ENCODE peak calls at places on chromosomes 12 and 14, in four cellular contexts. N, W, I and J are unnamed samples.

GRCh38 chr12:118175823-118176447 is 40.0 kb downstream of the PEBP1 start:
- DNase-seq in I (no peak), N (no peak), W (no peak), J (no peak)

GRCh38 chr12:96687719-96688118 is 198.3 kb downstream of the CFAP54 start:
- DNase-seq in I (no peak), N (no peak), W (no peak), J (no peak)

GRCh38 chr12:2514038-2514340 is 280.8 kb upstream of the FKBP4 start:
- DNase-seq in I (no peak), W (no peak), N (no peak), J (no peak)

GRCh38 chr14:105178069-105178867 is 2.8 kb downstream of the NUDT14 start:
- DNase-seq in W (no peak), I (no peak), N (no peak), J (no peak)

GRCh38 chr14:50961606-50962259 is 17.4 kb upstream of the PYGL start:
- DNase-seq in N (peak; percentile 31), I (peak; percentile 44), W (no peak), J (no peak)

GRCh38 chr12:6277982-6278438 is 32.5 kb upstream of the PLEKHG6 start:
- DNase-seq in W (no peak), I (peak; percentile 86), N (no peak), J (peak; percentile 73)

GRCh38 chr12:78181544-78182162 is 351.0 kb downstream of the NAV3 start:
- DNase-seq in N (no peak), W (no peak), I (no peak), J (no peak)

GRCh38 chr12:74896186-74896585 is 313.5 kb downstream of the KCNC2 start:
- DNase-seq in I (no peak), W (no peak), N (no peak), J (no peak)

GRCh38 chr14:26128931-26129674 is 468.7 kb downstream of the NOVA1 start:
- DNase-seq in N (no peak), W (no peak), I (no peak), J (no peak)

GRCh38 chr14:87309557-87309956 is 683.4 kb downstream of the GALC start:
- DNase-seq in W (no peak), N (no peak), I (no peak), J (no peak)

GRCh38 chr12:69655616-69656336 is 43.3 kb downstream of the BEST3 start:
- DNase-seq in N (no peak), W (no peak), I (no peak), J (no peak)

GRCh38 chr14:60655114-60655897 is 6.0 kb upstream of the SIX1 start:
- DNase-seq in W (no peak), N (no peak), I (no peak), J (no peak)

GRCh38 chr14:60655898-60656754 is 6.8 kb upstream of the SIX1 start:
- DNase-seq in I (peak; percentile 28), W (no peak), N (no peak), J (no peak)

GRCh38 chr14:60658116-60658515 is 8.8 kb upstream of the SIX1 start:
- DNase-seq in I (no peak), N (no peak), W (no peak), J (no peak)

GRCh38 chr14:60657609-60657983 is 8.3 kb upstream of the SIX1 start:
- DNase-seq in I (no peak), N (no peak), W (no peak), J (no peak)

GRCh38 chr14:60656755-60657608 is 7.7 kb upstream of the SIX1 start:
- DNase-seq in N (no peak), W (no peak), I (peak; percentile 69), J (peak; percentile 63)
- TF ChIP-seq CTCF in N (peak; percentile 12), W (peak; percentile 41), I (peak; percentile 35), J (peak; percentile 28)

GRCh38 chr12:15633201-15633600 is 156.0 kb downstream of the EPS8 start:
- DNase-seq in W (no peak), N (no peak), I (no peak), J (no peak)

GRCh38 chr12:15631007-15631715 is 158.0 kb downstream of the EPS8 start:
- DNase-seq in N (no peak), W (no peak), I (no peak), J (no peak)

GRCh38 chr12:15636060-15636890 is 152.9 kb downstream of the EPS8 start:
- DNase-seq in N (no peak), I (no peak), W (no peak), J (no peak)

GRCh38 chr12:15632708-15633107 is 156.5 kb downstream of the EPS8 start:
- DNase-seq in N (no peak), W (no peak), I (no peak), J (no peak)

DNA sequence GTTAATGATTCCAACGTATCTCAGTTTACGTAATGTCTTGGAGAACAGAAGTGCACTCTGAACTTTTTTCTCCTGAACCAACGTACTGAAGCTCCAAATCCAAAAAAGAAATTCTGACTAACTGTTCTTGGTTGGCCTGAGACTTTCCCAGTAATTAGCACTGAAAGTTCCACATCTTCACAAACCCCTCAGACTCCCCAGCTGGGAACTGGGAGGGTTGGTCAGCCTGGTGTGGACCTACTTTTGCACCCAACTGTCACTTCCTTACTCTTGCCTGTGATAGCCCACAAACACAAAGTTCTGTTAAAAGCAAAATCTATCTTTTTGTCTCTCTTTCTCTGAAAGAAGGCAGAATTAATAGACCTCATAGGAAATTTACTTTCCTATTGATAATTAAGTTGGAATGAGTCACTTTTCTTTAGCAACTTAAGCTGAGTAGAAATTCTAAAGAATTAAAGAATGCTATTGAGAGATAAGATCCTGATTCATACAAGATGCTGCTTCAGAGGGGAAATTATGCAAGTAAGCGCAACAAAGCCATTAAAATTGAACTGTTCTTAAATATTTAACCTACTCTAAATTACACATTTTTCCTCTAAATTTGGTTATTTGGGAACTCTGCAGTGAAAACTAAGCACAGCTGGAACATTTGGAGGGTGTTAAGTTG is 155.0 kb downstream of the EPS8 start:
- DNase-seq in W (no peak), N (no peak), I (no peak), J (no peak)
- H3K27ac ChIP-seq in W (no peak overlapping the region), N (peak overlapping the region; percentile 38), I (no peak overlapping the region), J (no peak overlapping the region)

DNA sequence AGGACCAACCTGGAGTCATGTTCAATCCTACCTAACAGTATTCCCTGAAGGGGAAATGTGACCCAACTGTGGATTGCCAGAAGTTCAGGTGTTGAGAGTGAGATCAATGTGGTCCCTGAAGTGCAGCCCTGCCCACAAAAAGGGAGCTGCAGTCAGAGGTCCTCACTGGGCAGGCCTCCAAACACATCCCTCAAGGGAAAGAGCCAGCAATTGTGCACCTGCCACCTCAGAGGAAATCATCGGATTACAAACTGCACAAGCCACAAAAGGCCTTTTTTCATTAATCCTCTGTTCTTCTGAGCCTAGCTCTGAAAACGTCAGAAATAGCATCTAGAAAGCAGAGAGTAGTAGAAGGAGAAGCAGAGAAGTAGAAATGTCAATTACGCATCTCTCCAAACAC is 10.8 kb upstream of the MDM1 start:
- DNase-seq in I (no peak), W (no peak), N (no peak), J (no peak)
- TF ChIP-seq CTCF in I (no peak), W (no peak), N (no peak), J (no peak)

GRCh38 chr12:124454735-124455134 is 112.7 kb downstream of the NCOR2 start:
- DNase-seq in I (no peak), N (no peak), W (no peak), J (no peak)
- H3K27ac ChIP-seq in I (peak overlapping the region; percentile 51), N (peak overlapping the region; percentile 82), W (peak overlapping the region; percentile 86), J (no peak overlapping the region)

GRCh38 chr14:89365071-89365801 is 51.8 kb downstream of the FOXN3 start:
- DNase-seq in W (no peak), N (no peak), I (no peak), J (no peak)
- TF ChIP-seq CTCF in W (no peak), N (no peak), I (no peak), J (no peak)

DNA sequence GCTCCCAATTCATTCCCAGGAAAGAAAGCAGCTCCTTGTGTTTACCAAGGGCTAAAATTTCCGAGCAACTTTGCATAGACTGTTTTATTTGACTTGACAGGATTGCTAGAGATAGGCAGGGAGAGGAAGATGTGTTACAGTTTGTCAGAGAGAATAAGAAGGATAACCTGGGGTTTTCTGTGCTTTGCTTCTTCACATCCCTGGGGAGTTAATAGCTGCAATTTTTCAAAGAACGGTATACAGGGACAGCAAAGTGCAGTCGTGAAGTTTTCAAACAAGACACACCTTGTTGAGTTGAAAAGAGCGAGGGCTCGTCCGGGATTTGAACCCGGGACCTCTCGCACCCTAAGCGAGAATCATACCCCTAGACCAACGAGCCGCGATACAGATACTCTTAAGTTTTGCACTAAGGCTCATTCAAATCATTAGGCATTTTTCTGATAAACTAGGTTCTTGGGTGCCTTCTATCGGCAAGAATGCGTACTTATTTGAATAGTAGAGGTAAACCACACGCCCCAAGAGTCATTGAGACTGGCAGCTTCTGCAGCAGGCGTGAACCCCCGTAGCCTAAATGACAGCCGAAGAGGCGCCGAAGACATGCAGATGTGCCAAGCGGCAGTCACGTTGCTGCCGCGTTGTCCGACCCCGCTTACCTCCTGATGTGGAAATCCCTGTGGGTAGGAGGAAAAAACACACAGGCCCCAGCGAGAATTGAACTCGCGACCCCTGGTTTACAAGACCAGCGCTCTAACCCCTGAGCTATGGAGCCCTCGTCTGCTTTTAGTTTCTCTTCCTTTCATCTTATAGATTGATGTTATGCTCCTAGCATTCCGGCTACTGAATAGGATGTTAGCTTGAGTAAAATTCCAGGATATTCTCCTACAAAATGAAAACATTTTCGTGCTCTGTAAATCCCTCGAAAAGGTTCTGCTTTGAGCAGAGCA is 22.2 kb upstream of the RNASE12 start:
- DNase-seq in I (peak; percentile 84), W (no peak), N (peak; percentile 57), J (peak; percentile 89)
- H3K27ac ChIP-seq in I (peak overlapping the region; percentile 67), W (peak overlapping the region; percentile 82), N (peak overlapping the region; percentile 74), J (peak overlapping the region; percentile 26)

GRCh38 chr12:107436836-107437235 is 248.8 kb upstream of the PWP1 start:
- DNase-seq in W (no peak), N (no peak), I (no peak), J (no peak)

GRCh38 chr12:107436376-107436775 is 249.2 kb upstream of the PWP1 start:
- DNase-seq in I (no peak), N (no peak), W (no peak), J (no peak)

GRCh38 chr12:107435520-107435919 is 250.1 kb upstream of the PWP1 start:
- DNase-seq in I (no peak), N (no peak), W (no peak), J (no peak)

GRCh38 chr12:107437954-107438353 is 247.6 kb upstream of the PWP1 start:
- DNase-seq in I (no peak), N (no peak), W (no peak), J (no peak)

GRCh38 chr12:107435072-107435471 is 250.5 kb upstream of the PWP1 start:
- DNase-seq in W (no peak), N (no peak), I (no peak), J (no peak)
- TF ChIP-seq CTCF in W (no peak), N (no peak), I (no peak), J (no peak)

GRCh38 chr12:124508323-124509096 is 58.9 kb downstream of the NCOR2 start:
- DNase-seq in I (no peak), N (no peak), W (no peak), J (no peak)
- H3K27ac ChIP-seq in I (peak overlapping the region; percentile 85), N (no peak overlapping the region), W (peak overlapping the region; percentile 84), J (peak overlapping the region; percentile 80)

GRCh38 chr12:22935501-22935900 is 310.5 kb downstream of the ETNK1 start:
- DNase-seq in N (no peak), W (no peak), I (no peak), J (no peak)

GRCh38 chr12:22938323-22938722 is 313.4 kb downstream of the ETNK1 start:
- DNase-seq in I (no peak), N (no peak), W (no peak), J (no peak)

GRCh38 chr12:22935090-22935489 is 310.1 kb downstream of the ETNK1 start:
- DNase-seq in W (no peak), N (no peak), I (no peak), J (no peak)
- TF ChIP-seq CTCF in W (no peak), N (no peak), I (no peak), J (no peak)

GRCh38 chr12:64469455-64470142 is 17.7 kb downstream of the TBK1 start:
- DNase-seq in W (no peak), N (no peak), I (no peak), J (no peak)
- H3K27ac ChIP-seq in W (no peak overlapping the region), N (no peak overlapping the region), I (no peak overlapping the region), J (no peak overlapping the region)